ENCODE peak calls at places on chromosomes 13 and 19, in eight cellular contexts. Z is heart left ventricle, A is HepG2, G is H1, E is A549, Q is transverse colon, T is tibial nerve, O is body of pancreas. J is an unnamed sample. For H3K4me1, the result is how much of the 10 kb centered on the place peaks cover.

GRCh38 chr19:30171795-30172642 is 200.2 kb upstream of the ZNF536 start:
- DNase-seq in A (no peak), T (no peak), Z (no peak), G (no peak), Q (no peak), E (no peak), O (no peak), J (no peak)

GRCh38 chr19:33226550-33227241 is 1.0 kb upstream of the SLC7A10 start:
- DNase-seq in Z (no peak), A (no peak), G (peak), O (peak), T (no peak), Q (peak), E (peak), J (peak)

GRCh38 chr13:74026753-74027152 is 107.5 kb downstream of the KLF12 start:
- DNase-seq in O (peak), Q (peak), A (no peak), G (peak), T (no peak), Z (no peak), E (no peak), J (no peak)

GRCh38 chr13:114113961-114114360 is 18.5 kb downstream of the RASA3 start:
- DNase-seq in Z (peak), O (no peak), Q (no peak), A (no peak), G (no peak), T (no peak), E (no peak), J (no peak)

GRCh38 chr19:10238172-10238783 is 7.1 kb upstream of the S1PR2 start:
- DNase-seq in O (peak), T (no peak), Q (peak), Z (peak), E (peak), A (peak), G (no peak), J (no peak)

GRCh38 chr13:43884221-43884620 is 4.5 kb downstream of the LACC1 start:
- DNase-seq in T (no peak), Z (no peak), E (no peak), G (no peak), Q (no peak), A (no peak), O (no peak), J (no peak)

GRCh38 chr13:74270018-74270417 is 135.8 kb upstream of the KLF12 start:
- DNase-seq in T (no peak), Z (no peak), O (no peak), A (no peak), G (no peak), E (no peak), Q (no peak), J (no peak)

GRCh38 chr13:29750178-29750530 is 100.3 kb downstream of the UBL3 start:
- DNase-seq in T (no peak), Z (no peak), G (no peak), O (no peak), A (no peak), E (no peak), Q (no peak), J (no peak)

GRCh38 chr19:10289836-10290438 is at the start of gene ICAM5:
- DNase-seq in T (no peak), G (no peak), O (no peak), E (peak), A (no peak), Z (no peak), Q (peak), J (no peak)

GRCh38 chr13:40191186-40191980 is 475.1 kb downstream of the FOXO1 start:
- DNase-seq in A (no peak), T (no peak), O (no peak), G (no peak), E (no peak), Q (no peak), Z (no peak), J (no peak)

GRCh38 chr13:33123066-33123940 is 107.1 kb downstream of the KL start:
- DNase-seq in G (no peak), A (peak), O (peak), E (no peak), T (peak), Z (peak), Q (no peak), J (no peak)

GRCh38 chr19:29845576-29846176 is 33.9 kb downstream of the CCNE1 start:
- DNase-seq in A (no peak), G (no peak), T (no peak), Z (no peak), O (no peak), E (peak), Q (peak), J (peak)

GRCh38 chr13:106561551-106562170 is 6.3 kb downstream of the ARGLU1 start:
- DNase-seq in Q (no peak), E (no peak), A (no peak), O (peak), Z (no peak), T (no peak), G (no peak), J (no peak)

GRCh38 chr19:45862271-45862563 is 730 bp downstream of the SYMPK start:
- DNase-seq in E (no peak), Z (no peak), T (no peak), Q (peak), G (no peak), O (no peak), A (no peak), J (no peak)

GRCh38 chr13:106348032-106348431 is 187.4 kb downstream of the EFNB2 start:
- DNase-seq in G (no peak), O (no peak), T (no peak), Z (no peak), A (no peak), Q (no peak), E (peak), J (no peak)

GRCh38 chr19:18531485-18531884 is 9.6 kb upstream of the ELL start:
- DNase-seq in E (no peak), A (no peak), Z (no peak), Q (no peak), O (no peak), T (no peak), G (no peak), J (no peak)

GRCh38 chr19:6181119-6181518 is 45.7 kb downstream of the ACSBG2 start:
- DNase-seq in A (no peak), G (no peak), Q (no peak), E (no peak), O (no peak), T (no peak), Z (no peak), J (no peak)

GRCh38 chr19:36837525-36837901 is 674 bp downstream of the ZNF790 start:
- DNase-seq in A (peak), O (no peak), T (no peak), E (no peak), Z (no peak), G (no peak), Q (no peak), J (no peak)

GRCh38 chr19:9793051-9793591 is 24.6 kb upstream of the ZNF846 start:
- DNase-seq in Z (peak), O (peak), T (peak), A (no peak), E (peak), G (no peak), Q (peak), J (no peak)

GRCh38 chr13:46015374-46015773 is 37.2 kb downstream of the ZC3H13 start:
- DNase-seq in G (no peak), Z (no peak), T (no peak), O (no peak), A (no peak), Q (no peak), E (no peak), J (no peak)

GRCh38 chr13:46126074-46126473 is 21.2 kb upstream of the CPB2 start:
- DNase-seq in Z (no peak), O (no peak), G (no peak), Q (no peak), E (no peak), A (no peak), T (no peak), J (no peak)

GRCh38 chr19:37551123-37551993 is 43.2 kb downstream of the ZNF571 start:
- DNase-seq in Q (peak), T (no peak), E (no peak), A (no peak), O (no peak), G (no peak), Z (peak), J (no peak)

GRCh38 chr13:25455146-25455545 is 83.4 kb downstream of the ATP8A2 start:
- DNase-seq in Q (no peak), G (no peak), E (no peak), O (no peak), Z (no peak), T (no peak), A (no peak), J (no peak)

GRCh38 chr19:55146078-55146647 is 2.8 kb downstream of the TNNT1 start:
- DNase-seq in Z (no peak), A (no peak), Q (no peak), O (no peak), G (peak), E (peak), T (no peak), J (no peak)

GRCh38 chr13:39422845-39423565 is 180.0 kb downstream of the LHFPL6 start:
- DNase-seq in E (no peak), O (no peak), A (no peak), Q (no peak), T (no peak), G (no peak), Z (no peak), J (no peak)

GRCh38 chr13:76993021-76993420 is 1.1 kb downstream of the CLN5 start:
- DNase-seq in T (no peak), Q (no peak), Z (no peak), G (no peak), E (no peak), A (no peak), O (no peak), J (no peak)

GRCh38 chr13:99628442-99628841 is 127.2 kb downstream of the TM9SF2 start:
- DNase-seq in O (no peak), T (no peak), A (no peak), E (no peak), G (no peak), Z (no peak), Q (no peak), J (no peak)

GRCh38 chr13:29707876-29708543 is 112.5 kb upstream of the SLC7A1 start:
- DNase-seq in G (peak), Q (peak), Z (no peak), O (peak), T (no peak), A (peak), E (peak), J (no peak)

GRCh38 chr19:19948800-19949199 is 48.1 kb downstream of the ZNF93 start:
- DNase-seq in Z (no peak), A (no peak), O (no peak), T (no peak), Q (no peak), E (no peak), G (no peak), J (no peak)

GRCh38 chr19:5691205-5691929 is 1.3 kb downstream of the RPL36 start:
- DNase-seq in T (peak), Q (peak), E (peak), A (no peak), G (no peak), Z (peak), O (peak), J (peak)

GRCh38 chr19:6611441-6611852 is 20.5 kb upstream of the CD70 start:
- DNase-seq in G (no peak), A (no peak), Q (no peak), O (no peak), E (no peak), Z (no peak), T (no peak), J (no peak)

GRCh38 chr19:16470911-16471811 is 609 bp downstream of the EPS15L1 start:
- DNase-seq in T (no peak), A (no peak), O (peak), E (no peak), Z (no peak), Q (peak), G (peak), J (no peak)

DNA sequence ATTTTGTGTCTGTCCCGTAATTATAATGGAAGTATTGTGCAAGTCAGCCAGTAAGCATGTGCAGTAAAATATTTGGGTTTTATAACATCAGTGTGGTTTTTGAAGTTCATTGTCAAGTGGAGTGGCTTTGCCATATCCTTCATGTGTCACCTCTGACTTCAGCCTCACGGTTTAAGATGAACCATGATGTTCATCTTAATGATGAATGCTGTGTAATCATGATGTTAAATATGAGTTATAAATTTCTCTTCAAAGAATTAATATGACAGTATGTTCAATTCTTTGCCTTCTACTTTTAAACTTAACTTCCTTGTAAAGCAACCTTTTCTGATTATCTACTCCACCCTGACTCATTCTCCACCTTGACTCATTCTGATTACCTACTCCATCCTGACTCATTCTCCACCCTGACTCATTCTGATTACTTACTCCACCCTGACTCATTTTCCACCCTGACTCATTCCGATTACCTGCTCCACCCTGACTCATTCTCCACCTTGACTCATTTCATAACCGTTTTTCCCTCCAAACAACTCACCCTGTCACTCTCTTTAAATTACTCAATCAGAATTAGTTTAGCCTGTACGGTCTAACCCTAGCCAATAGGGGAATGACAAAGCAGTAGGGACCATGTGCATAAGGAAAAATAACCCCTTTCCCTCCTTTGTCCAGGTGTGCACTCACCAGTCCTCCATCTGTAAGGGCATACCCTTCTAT is 50.3 kb upstream of the ANKRD10 start:
- DNase-seq in Q (no peak), O (no peak), T (no peak), G (no peak), A (peak), E (peak), Z (no peak), J (no peak)
- TF ChIP-seq POLR2A in Q (no peak), O (no peak), T (no peak), G (no peak), A (no peak), E (no peak), Z (no peak), J (no peak)

GRCh38 chr13:97229699-97230098 is 7.6 kb downstream of the MBNL2 start:
- DNase-seq in G (no peak), E (no peak), Z (no peak), A (no peak), O (no peak), T (no peak), Q (no peak), J (no peak)
- H3K4me1 ChIP-seq in G (under half), E (under half), Z (half or more), A (half or more), O (half or more), T (half or more), Q (under half), J (under half)

GRCh38 chr13:23871616-23872220 is 17.5 kb downstream of the MIPEP start:
- DNase-seq in O (no peak), Z (no peak), A (peak), T (no peak), G (no peak), Q (no peak), E (peak), J (no peak)

GRCh38 chr13:23867027-23867491 is 22.1 kb downstream of the MIPEP start:
- DNase-seq in Q (no peak), T (no peak), G (no peak), O (no peak), Z (no peak), E (peak), A (no peak), J (no peak)

GRCh38 chr13:23868521-23868920 is 20.7 kb downstream of the MIPEP start:
- DNase-seq in G (no peak), Z (no peak), E (peak), T (no peak), O (no peak), Q (no peak), A (no peak), J (no peak)

GRCh38 chr13:23866420-23867026 is 22.7 kb downstream of the MIPEP start:
- DNase-seq in Q (no peak), T (no peak), Z (no peak), A (no peak), E (peak), G (no peak), O (no peak), J (no peak)

GRCh38 chr13:23870356-23871146 is 18.6 kb downstream of the MIPEP start:
- DNase-seq in E (no peak), A (no peak), G (no peak), T (no peak), Q (no peak), Z (no peak), O (no peak), J (no peak)
- TF ChIP-seq POLR2A in E (no peak), A (no peak), G (no peak), T (no peak), Q (no peak), Z (no peak), O (no peak), J (no peak)

DNA sequence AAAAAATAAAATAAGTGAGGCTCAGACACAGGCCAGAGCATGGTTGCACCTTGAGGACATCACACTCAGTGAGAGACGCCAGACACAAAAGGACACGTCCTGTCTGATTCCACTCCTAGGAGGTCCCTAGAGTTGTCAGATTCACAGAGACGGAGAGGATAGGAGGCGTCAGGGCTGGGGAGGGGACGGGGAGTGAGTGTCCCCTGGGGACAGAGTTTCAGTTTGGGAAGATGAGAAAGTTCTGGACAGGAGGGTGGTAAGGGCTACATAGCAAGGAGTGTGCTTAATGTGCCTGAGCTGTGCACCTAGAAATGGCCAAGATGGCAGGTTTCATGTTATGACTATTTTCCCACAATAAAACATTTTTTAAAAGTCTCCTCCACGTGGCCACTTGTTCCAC is 2.2 kb upstream of the GRIN3B start:
- DNase-seq in G (no peak), O (no peak), Z (no peak), E (no peak), Q (no peak), A (no peak), T (no peak), J (no peak)
- H3K4me1 ChIP-seq in G (under half), O (under half), Z (under half), E (under half), Q (under half), A (under half), T (under half), J (under half)

GRCh38 chr19:4654437-4655361 is 15.4 kb downstream of the TNFAIP8L1 start:
- DNase-seq in O (no peak), T (no peak), A (peak), G (no peak), E (no peak), Q (no peak), Z (no peak), J (no peak)

GRCh38 chr19:4657262-4657661 is 12.9 kb downstream of the MYDGF start:
- DNase-seq in O (no peak), E (no peak), Q (no peak), T (no peak), Z (no peak), A (no peak), G (no peak), J (no peak)

GRCh38 chr19:4657835-4658234 is 12.3 kb downstream of the MYDGF start:
- DNase-seq in T (no peak), G (no peak), E (no peak), Z (no peak), Q (no peak), A (no peak), O (no peak), J (no peak)

GRCh38 chr19:4653793-4654436 is 14.6 kb downstream of the TNFAIP8L1 start:
- DNase-seq in O (no peak), A (no peak), T (no peak), G (no peak), Q (no peak), E (no peak), Z (no peak), J (no peak)

GRCh38 chr19:4656102-4656501 is 14.0 kb downstream of the MYDGF start:
- DNase-seq in G (no peak), Q (no peak), T (no peak), Z (no peak), A (no peak), E (no peak), O (no peak), J (no peak)
- TF ChIP-seq POLR2A in G (no peak), Q (no peak), T (no peak), Z (no peak), A (peak), E (no peak), O (no peak), J (no peak)